ENCODE peak calls at places on chromosome 3, in four cellular contexts. R is COR-L47; W is ELR; Q is natural killer cell treated with Interleukin-12 subunit alpha and Interleukin-12 subunit beta and Interleukin-15 and Interleukin-18, amount 100 ng/mL, for 72 hours. B is an unnamed sample.
A peak's percentile ranks its signal among the peaks of the same experiment; 100 is the strongest.

GRCh38 chr3:197833930-197834715 is 43.1 kb downstream of the LRCH3 start:
- DNase-seq in R (no peak), W (no peak), Q (no peak), B (no peak)

GRCh38 chr3:50146316-50146901 is 8.7 kb upstream of the SEMA3F start:
- DNase-seq in R (no peak), W (no peak), Q (no peak), B (no peak)

GRCh38 chr3:14620512-14620911 is 31.1 kb upstream of the CCDC174 start:
- DNase-seq in R (no peak), W (no peak), Q (no peak), B (no peak)

GRCh38 chr3:124850633-124851032 is 36.5 kb downstream of the ITGB5 start:
- DNase-seq in R (no peak), W (peak; percentile 59), Q (no peak), B (no peak)

GRCh38 chr3:107430214-107431047 is 53.2 kb downstream of the CCDC54 start:
- DNase-seq in R (no peak), W (peak; percentile 30), Q (no peak), B (no peak)

GRCh38 chr3:65030847-65031463 is 343.2 kb upstream of the ADAMTS9 start:
- DNase-seq in R (no peak), W (peak; percentile 33), Q (no peak), B (no peak)

GRCh38 chr3:10410383-10411002 is 89.6 kb upstream of the SEC13 start:
- DNase-seq in R (no peak), W (no peak), Q (no peak), B (no peak)

GRCh38 chr3:193396451-193397244 is 18.1 kb upstream of the ATP13A5 start:
- DNase-seq in R (no peak), W (no peak), Q (no peak), B (no peak)

GRCh38 chr3:131393868-131394267 is 12.3 kb downstream of the NUDT16 start:
- DNase-seq in R (no peak), W (no peak), Q (no peak), B (no peak)

GRCh38 chr3:133292251-133292650 is 107.6 kb upstream of the BFSP2 start:
- DNase-seq in R (peak; percentile 87), W (no peak), Q (no peak), B (no peak)

B was measured in activated T-helper 9 cell treated with anti-CD3 and anti-CD28 coated beads, Interleukin-2, amount 50 U/mL, for 16 hours.